ENCODE peak calls at places on chromosomes 7 and 10, in six cellular contexts. Q, B, C, Z, O and R are unnamed samples.

GRCh38 chr10:28250782-28251181 is 52.1 kb downstream of the MPP7 start:
- DNase-seq in C (peak; percentile 11), B (no peak), Z (no peak), O (peak; percentile 42), Q (peak; percentile 24), R (peak; percentile 47)

GRCh38 chr10:118342638-118343020 is 505 bp upstream of the FAM204A start:
- DNase-seq in O (no peak), Z (no peak), B (peak; percentile 26), C (no peak), Q (no peak), R (no peak)

GRCh38 chr10:34872820-34873219 is 57.7 kb upstream of the PARD3 start:
- DNase-seq in Z (no peak), Q (no peak), O (no peak), C (no peak), B (no peak), R (no peak)

GRCh38 chr7:100475549-100475948 is 3.5 kb downstream of the TSC22D4 start:
- DNase-seq in B (no peak), C (no peak), Z (no peak), Q (no peak), O (no peak), R (no peak)

GRCh38 chr10:62454696-62455451 is 80.7 kb downstream of the ZNF365 start:
- DNase-seq in Q (no peak), O (no peak), Z (no peak), B (no peak), C (no peak), R (peak; percentile 62)

GRCh38 chr7:111796671-111797070 is 234.4 kb upstream of the IMMP2L start:
- DNase-seq in B (peak; percentile 36), Z (no peak), O (no peak), Q (no peak), C (no peak), R (peak; percentile 27)

GRCh38 chr7:45292481-45292880 is 134.9 kb downstream of the RAMP3 start:
- DNase-seq in Q (no peak), B (no peak), O (no peak), C (no peak), Z (no peak), R (no peak)

GRCh38 chr7:88278881-88279280 is 27.8 kb downstream of the STEAP4 start:
- DNase-seq in Q (no peak), O (peak; percentile 37), B (no peak), Z (no peak), C (no peak), R (peak; percentile 59)

GRCh38 chr10:3763852-3764625 is 21.0 kb downstream of the KLF6 start:
- DNase-seq in B (no peak), Q (no peak), Z (no peak), C (no peak), O (no peak), R (peak; percentile 61)

GRCh38 chr10:84654671-84655070 is 326.3 kb downstream of the CCSER2 start:
- DNase-seq in Z (no peak), B (no peak), C (no peak), O (no peak), Q (no peak), R (no peak)